ENCODE peak calls at places on chromosomes 16 and 17, in ten cellular contexts. R is dorsolateral prefrontal cortex, J is PC-9, V is heart left ventricle, M is brain microvascular endothelial cell, Q is ascending aorta, O is mesenchymal stem cell, D is PC-3, Z is sigmoid colon, E is thoracic aorta. A is an unnamed sample.

GRCh38 chr16:4949986-4950385 is 8.1 kb upstream of the SEC14L5 start:
- DNase-seq in V (no peak), O (no peak), E (no peak), Z (no peak), D (no peak), M (no peak), J (peak; percentile 68), R (no peak), Q (no peak), A (no peak)

GRCh38 chr17:47704116-47704515 is 10.2 kb downstream of the TBKBP1 start:
- DNase-seq in Q (no peak), D (no peak), M (no peak), V (no peak), E (no peak), R (no peak), O (no peak), Z (peak; percentile 54), J (no peak), A (no peak)

GRCh38 chr17:82062984-82063368 is 2.6 kb downstream of the DUS1L start:
- DNase-seq in V (no peak), Q (no peak), M (no peak), Z (no peak), D (no peak), R (no peak), J (no peak), E (no peak), O (no peak), A (no peak)

GRCh38 chr17:16286009-16286946 is 67.0 kb downstream of the CENPV start:
- DNase-seq in Z (peak; percentile 93), V (peak; percentile 78), D (peak; percentile 99), R (no peak), J (peak; percentile 94), O (peak; percentile 99), Q (peak; percentile 93), E (peak; percentile 68), M (peak; percentile 98), A (peak; percentile 99)

GRCh38 chr17:10775740-10776333 is 28.1 kb downstream of the TMEM238L start:
- DNase-seq in J (no peak), O (no peak), Z (no peak), E (no peak), R (no peak), Q (no peak), D (no peak), V (no peak), M (no peak), A (no peak)

GRCh38 chr17:32161506-32162365 is 19.4 kb downstream of the RHOT1 start:
- DNase-seq in E (no peak), V (no peak), R (no peak), M (peak; percentile 93), O (peak; percentile 78), D (peak; percentile 59), Q (no peak), J (peak; percentile 41), Z (no peak), A (peak; percentile 95)

GRCh38 chr17:31490991-31491793 is 99.7 kb downstream of the RAB11FIP4 start:
- DNase-seq in V (no peak), Q (no peak), O (no peak), E (no peak), Z (no peak), D (no peak), M (no peak), R (no peak), J (no peak), A (no peak)

GRCh38 chr17:77882481-77883212 is 75.9 kb upstream of the TNRC6C start:
- DNase-seq in O (peak; percentile 57), Q (peak; percentile 86), R (no peak), V (peak; percentile 77), E (no peak), D (no peak), M (peak; percentile 85), Z (peak; percentile 77), J (no peak), A (peak; percentile 88)

GRCh38 chr16:86626284-86626683 is 47.9 kb downstream of the FOXL1 start:
- DNase-seq in O (no peak), Q (no peak), E (no peak), Z (peak; percentile 52), V (no peak), J (no peak), R (no peak), D (no peak), M (no peak), A (no peak)

GRCh38 chr17:56867948-56868376 is 34.0 kb downstream of the DGKE start:
- DNase-seq in Z (no peak), R (no peak), E (no peak), J (no peak), M (no peak), V (no peak), D (no peak), Q (no peak), O (peak; percentile 67), A (no peak)

GRCh38 chr17:64058547-64059115 is 38.2 kb upstream of the ICAM2 start:
- DNase-seq in J (no peak), D (peak; percentile 22), O (no peak), V (no peak), R (no peak), E (no peak), Z (no peak), M (no peak), Q (no peak), A (peak; percentile 58)

GRCh38 chr17:59844884-59845594 is 47.7 kb downstream of the TUBD1 start:
- DNase-seq in V (no peak), D (peak; percentile 47), J (peak; percentile 58), Q (no peak), M (peak; percentile 82), E (no peak), O (peak; percentile 68), Z (peak; percentile 47), R (no peak), A (peak; percentile 75)

GRCh38 chr17:59840908-59841666 is 51.7 kb downstream of the TUBD1 start:
- DNase-seq in E (no peak), V (no peak), D (peak; percentile 45), J (peak; percentile 42), M (peak; percentile 53), R (no peak), O (peak; percentile 55), Q (no peak), Z (no peak), A (peak; percentile 64)

GRCh38 chr17:59845595-59846390 is 47.0 kb downstream of the TUBD1 start:
- DNase-seq in R (no peak), D (peak; percentile 99), V (no peak), J (peak; percentile 100), M (peak; percentile 75), E (no peak), Q (no peak), O (peak; percentile 85), Z (peak; percentile 69), A (peak; percentile 93)

GRCh38 chr17:59840329-59840907 is 52.3 kb downstream of the TUBD1 start:
- DNase-seq in V (no peak), E (no peak), O (peak; percentile 53), Z (no peak), Q (no peak), R (no peak), D (peak; percentile 55), J (peak; percentile 41), M (no peak), A (peak; percentile 35)

GRCh38 chr17:59842901-59843652 is 49.7 kb downstream of the TUBD1 start:
- DNase-seq in J (peak; percentile 100), E (no peak), V (no peak), Q (no peak), R (no peak), Z (peak; percentile 65), O (peak; percentile 98), D (peak; percentile 98), M (peak; percentile 95), A (peak; percentile 97)
- H3K27ac ChIP-seq in J (peak overlapping the region; percentile 99), E (peak overlapping the region; percentile 89), V (no peak overlapping the region), Q (peak overlapping the region; percentile 91), R (no peak overlapping the region), Z (peak overlapping the region; percentile 94), O (peak overlapping the region; percentile 99), D (peak overlapping the region; percentile 95), M (peak overlapping the region; percentile 99), A (peak overlapping the region; percentile 44)

DNA sequence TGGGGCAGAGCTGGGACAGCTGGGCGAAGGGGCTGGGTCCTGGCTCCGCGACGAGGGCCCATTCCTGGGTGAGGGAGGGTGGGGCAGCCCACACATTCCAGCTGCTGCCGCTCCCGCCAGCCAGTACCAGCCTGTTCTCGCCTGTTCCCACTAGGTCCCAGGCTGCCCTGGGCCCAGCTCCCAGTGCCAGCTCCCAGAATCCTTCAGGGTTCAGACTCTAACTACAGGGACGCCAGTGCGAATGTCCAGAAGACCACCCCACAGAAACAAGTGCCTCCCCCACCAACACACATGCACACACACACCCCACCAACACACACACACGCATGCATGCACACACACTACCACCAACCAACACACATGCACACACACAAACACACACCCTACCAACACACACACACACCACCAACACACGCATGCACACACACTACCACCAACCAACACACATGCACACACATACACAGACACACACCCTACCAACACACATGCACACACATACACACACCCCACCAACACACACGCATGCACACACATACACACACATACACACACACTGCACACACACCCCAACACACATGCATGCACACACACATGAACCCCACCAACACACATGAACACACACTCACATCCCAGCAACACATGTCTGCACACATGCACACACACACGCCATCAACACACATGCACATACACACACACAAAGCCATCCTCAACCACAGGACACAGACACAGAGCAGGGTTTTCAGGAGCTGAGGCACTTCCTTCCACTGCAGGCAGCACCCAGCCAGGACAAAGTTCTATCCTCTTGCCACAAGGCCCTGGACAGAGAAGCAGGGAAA is 27.5 kb upstream of the KRT17 start:
- DNase-seq in D (no peak), Z (peak; percentile 75), M (no peak), Q (peak; percentile 68), E (no peak), V (no peak), O (no peak), J (peak; percentile 41), R (no peak), A (no peak)
- H3K27ac ChIP-seq in D (no peak overlapping the region), Z (no peak overlapping the region), M (no peak overlapping the region), Q (peak overlapping the region; percentile 35), E (peak overlapping the region; percentile 60), V (no peak overlapping the region), O (no peak overlapping the region), J (peak overlapping the region; percentile 98), R (no peak overlapping the region), A (no peak overlapping the region)

DNA sequence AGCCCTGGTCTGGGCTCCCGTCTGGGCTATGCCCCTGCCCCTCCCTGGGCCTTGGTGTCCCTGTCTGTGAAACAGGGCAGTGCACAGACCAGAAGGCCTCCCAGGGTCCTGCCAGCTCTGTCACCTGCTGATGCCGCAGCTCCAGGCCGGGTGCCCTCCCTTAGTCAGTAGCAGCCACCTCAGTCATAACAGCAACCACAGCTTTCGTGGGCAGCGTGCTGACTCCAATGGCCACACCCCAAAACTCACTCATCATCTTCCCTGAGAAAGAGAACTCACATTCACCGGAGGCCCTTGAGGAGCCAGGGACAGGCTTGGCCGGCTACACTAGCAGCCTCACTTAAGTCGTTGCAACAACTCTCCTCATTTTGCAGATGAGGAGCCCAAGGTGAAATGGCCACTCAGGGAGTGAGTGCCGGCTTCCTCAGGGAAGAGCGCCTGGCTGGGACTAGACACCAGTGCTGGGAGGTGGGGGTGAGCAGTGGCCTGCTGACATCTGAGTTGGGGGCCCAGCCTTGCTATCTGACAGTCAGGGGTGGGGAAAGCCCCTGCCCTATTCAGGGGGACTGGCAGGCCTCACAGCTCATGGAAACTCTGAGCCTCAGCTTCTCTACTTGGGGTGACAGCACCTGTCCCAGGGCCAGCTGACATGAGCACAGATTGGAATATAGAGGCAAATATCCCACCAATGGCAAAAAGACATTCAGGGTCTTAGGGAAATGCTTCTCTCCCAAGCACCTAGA is 22.6 kb downstream of the SLC5A10 start:
- DNase-seq in V (no peak), Q (no peak), M (no peak), Z (no peak), J (no peak), E (no peak), R (no peak), O (no peak), D (peak; percentile 53), A (no peak)
- H3K27ac ChIP-seq in V (no peak overlapping the region), Q (no peak overlapping the region), M (no peak overlapping the region), Z (no peak overlapping the region), J (no peak overlapping the region), E (no peak overlapping the region), R (no peak overlapping the region), O (no peak overlapping the region), D (no peak overlapping the region), A (no peak overlapping the region)

GRCh38 chr17:67519801-67520251 is 142.7 kb downstream of the PITPNC1 start:
- DNase-seq in J (no peak), R (no peak), M (no peak), O (no peak), V (no peak), E (no peak), Z (no peak), Q (no peak), D (no peak), A (no peak)
- H3K27ac ChIP-seq in J (no peak overlapping the region), R (peak overlapping the region; percentile 25), M (no peak overlapping the region), O (no peak overlapping the region), V (no peak overlapping the region), E (no peak overlapping the region), Z (peak overlapping the region; percentile 24), Q (no peak overlapping the region), D (no peak overlapping the region), A (no peak overlapping the region)